ENCODE peak calls at places on chromosomes 1 and 21, in five cellular contexts. G, P, N, C and V are unnamed samples.
A peak's percentile ranks its signal among the peaks of the same experiment; 100 is the strongest.

GRCh38 chr1:212488436-212489283 is 55.9 kb downstream of the NENF start:
- DNase-seq in G (no peak), P (no peak), N (peak; percentile 86), C (peak; percentile 76), V (peak; percentile 86)

GRCh38 chr1:3066826-3067225 is 2.2 kb upstream of the PRDM16 start:
- DNase-seq in G (peak; percentile 49), P (no peak), N (no peak), C (no peak), V (no peak)

GRCh38 chr1:77459881-77460280 is 178.1 kb downstream of the AK5 start:
- DNase-seq in G (no peak), P (no peak), N (no peak), C (no peak), V (no peak)

GRCh38 chr1:101996830-101997485 is at the start of gene OLFM3:
- DNase-seq in G (peak; percentile 81), P (peak; percentile 84), N (no peak), C (no peak), V (peak; percentile 39)

GRCh38 chr1:101293461-101294045 is 56.7 kb downstream of the S1PR1 start:
- DNase-seq in G (no peak), P (no peak), N (no peak), C (peak; percentile 64), V (peak; percentile 22)

GRCh38 chr21:42411891-42412635 is 8.4 kb downstream of the UBASH3A start:
- DNase-seq in G (no peak), P (no peak), N (no peak), C (no peak), V (no peak)

GRCh38 chr1:24284156-24284471 is 35.0 kb upstream of the GRHL3 start:
- DNase-seq in G (no peak), P (no peak), N (no peak), C (no peak), V (no peak)

GRCh38 chr1:81549588-81550127 is 251.1 kb upstream of the ADGRL2 start:
- DNase-seq in G (no peak), P (peak; percentile 79), N (no peak), C (peak; percentile 74), V (peak; percentile 59)

GRCh38 chr1:75188892-75189291 is 54.7 kb downstream of the LHX8 start:
- DNase-seq in G (no peak), P (no peak), N (no peak), C (no peak), V (peak; percentile 76)

GRCh38 chr1:218967836-218968235 is 205.8 kb upstream of the LYPLAL1 start:
- DNase-seq in G (no peak), P (no peak), N (no peak), C (peak; percentile 53), V (no peak)

GRCh38 chr1:226403522-226404034 is 4.3 kb downstream of the PARP1 start:
- DNase-seq in G (no peak), P (peak; percentile 43), N (no peak), C (peak; percentile 38), V (peak; percentile 35)

GRCh38 chr1:218397752-218398339 is 52.7 kb downstream of the TGFB2 start:
- DNase-seq in G (no peak), P (no peak), N (no peak), C (peak; percentile 83), V (no peak)

GRCh38 chr21:28936036-28936435 is 56.6 kb downstream of the LTN1 start:
- DNase-seq in G (no peak), P (no peak), N (no peak), C (no peak), V (no peak)

GRCh38 chr1:160752926-160753325 is 13.9 kb downstream of the SLAMF7 start:
- DNase-seq in G (no peak), P (no peak), N (no peak), C (no peak), V (no peak)

GRCh38 chr1:160755864-160756616 is 17.0 kb downstream of the SLAMF7 start:
- DNase-seq in G (no peak), P (no peak), N (no peak), C (no peak), V (no peak)

GRCh38 chr1:160756617-160757206 is 17.7 kb downstream of the SLAMF7 start:
- DNase-seq in G (no peak), P (no peak), N (no peak), C (no peak), V (no peak)

GRCh38 chr1:160750608-160751007 is 11.6 kb downstream of the SLAMF7 start:
- DNase-seq in G (no peak), P (no peak), N (no peak), C (no peak), V (no peak)

GRCh38 chr1:160753629-160754028 is 14.6 kb downstream of the SLAMF7 start:
- DNase-seq in G (no peak), P (no peak), N (no peak), C (no peak), V (no peak)
- H3K27me3 ChIP-seq in G (no peaks in the 10 kb centered on the region), P (no peaks in the 10 kb centered on the region), N (no peaks in the 10 kb centered on the region), C (peaks cover 33% of the 10 kb centered on the region), V (peaks cover 4% of the 10 kb centered on the region)

DNA sequence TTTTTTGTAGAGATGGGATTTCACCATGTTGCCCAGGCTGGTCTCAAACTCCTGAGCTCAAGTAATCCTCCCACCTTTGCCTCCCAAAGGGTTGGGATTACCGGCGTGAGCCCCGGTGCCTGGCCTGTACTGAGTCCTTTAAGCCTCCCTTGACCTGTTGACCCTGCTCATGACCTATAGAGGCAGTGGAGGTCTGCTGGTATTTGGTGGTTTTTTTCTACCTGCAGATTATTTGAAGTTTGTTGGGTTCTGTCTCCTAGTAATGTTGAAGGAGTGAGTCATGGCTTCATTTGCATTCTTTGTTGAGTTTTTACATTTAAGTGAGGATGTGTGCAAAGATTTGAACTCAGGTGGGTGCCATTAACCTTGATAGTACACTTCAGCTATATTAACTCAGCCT is 14.7 kb upstream of the NPPB start:
- DNase-seq in G (no peak), P (no peak), N (no peak), C (peak; percentile 3), V (no peak)
- H3K27me3 ChIP-seq in G (no peaks in the 10 kb centered on the region), P (no peaks in the 10 kb centered on the region), N (no peaks in the 10 kb centered on the region), C (peaks cover 6% of the 10 kb centered on the region), V (peaks cover 60% of the 10 kb centered on the region)

GRCh38 chr1:118985611-118986290 is 2.4 kb downstream of the TBX15 start:
- DNase-seq in G (no peak), P (peak; percentile 43), N (no peak), C (no peak), V (no peak)

GRCh38 chr1:118984990-118985608 is 3.0 kb downstream of the TBX15 start:
- DNase-seq in G (no peak), P (peak; percentile 40), N (no peak), C (no peak), V (no peak)

GRCh38 chr1:118982816-118983557 is 5.2 kb downstream of the TBX15 start:
- DNase-seq in G (peak; percentile 64), P (peak; percentile 54), N (no peak), C (no peak), V (no peak)

GRCh38 chr1:118983558-118984021 is 4.6 kb downstream of the TBX15 start:
- DNase-seq in G (peak; percentile 67), P (peak; percentile 57), N (no peak), C (no peak), V (no peak)

GRCh38 chr1:118984086-118984989 is 3.8 kb downstream of the TBX15 start:
- DNase-seq in G (peak; percentile 80), P (peak; percentile 92), N (no peak), C (no peak), V (no peak)
- H3K27me3 ChIP-seq in G (peaks cover 96% of the 10 kb centered on the region), P (peaks cover 100% of the 10 kb centered on the region), N (peaks cover 23% of the 10 kb centered on the region), C (no peaks in the 10 kb centered on the region), V (no peaks in the 10 kb centered on the region)

GRCh38 chr1:111989531-111990025 is at the start of gene KCND3:
- DNase-seq in G (peak; percentile 54), P (peak; percentile 42), N (no peak), C (no peak), V (peak; percentile 63)

GRCh38 chr1:111988743-111989453 is 570 bp downstream of the KCND3 start:
- DNase-seq in G (peak; percentile 69), P (peak; percentile 66), N (no peak), C (no peak), V (peak; percentile 4)

GRCh38 chr1:111990026-111990877 is 784 bp upstream of the KCND3 start:
- DNase-seq in G (peak; percentile 62), P (peak; percentile 49), N (peak; percentile 32), C (no peak), V (no peak)

GRCh38 chr1:111987502-111987901 is 2.0 kb downstream of the KCND3 start:
- DNase-seq in G (no peak), P (no peak), N (no peak), C (no peak), V (no peak)

DNA sequence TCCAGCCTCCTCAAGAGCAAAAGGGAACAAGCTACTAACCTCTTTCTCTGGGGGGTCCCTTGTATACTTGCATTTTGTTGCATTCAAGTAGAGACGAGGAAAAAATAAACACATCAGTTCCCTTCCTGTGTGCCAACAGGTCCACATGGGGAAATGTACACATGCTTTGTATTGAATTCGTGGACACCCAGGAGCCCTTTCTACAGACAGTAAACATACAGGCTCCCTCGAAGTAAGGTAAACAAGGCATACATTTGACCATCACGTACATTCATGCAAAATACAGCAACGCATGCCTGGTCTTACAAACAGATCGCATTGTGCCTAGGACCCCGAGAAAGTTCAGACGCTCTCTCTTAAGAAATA is 1.1 kb downstream of the KCND3 start:
- DNase-seq in G (no peak), P (no peak), N (no peak), C (no peak), V (no peak)
- H3K27me3 ChIP-seq in G (peaks cover 51% of the 10 kb centered on the region), P (peaks cover 58% of the 10 kb centered on the region), N (no peaks in the 10 kb centered on the region), C (peaks cover 73% of the 10 kb centered on the region), V (peaks cover 45% of the 10 kb centered on the region)

DNA sequence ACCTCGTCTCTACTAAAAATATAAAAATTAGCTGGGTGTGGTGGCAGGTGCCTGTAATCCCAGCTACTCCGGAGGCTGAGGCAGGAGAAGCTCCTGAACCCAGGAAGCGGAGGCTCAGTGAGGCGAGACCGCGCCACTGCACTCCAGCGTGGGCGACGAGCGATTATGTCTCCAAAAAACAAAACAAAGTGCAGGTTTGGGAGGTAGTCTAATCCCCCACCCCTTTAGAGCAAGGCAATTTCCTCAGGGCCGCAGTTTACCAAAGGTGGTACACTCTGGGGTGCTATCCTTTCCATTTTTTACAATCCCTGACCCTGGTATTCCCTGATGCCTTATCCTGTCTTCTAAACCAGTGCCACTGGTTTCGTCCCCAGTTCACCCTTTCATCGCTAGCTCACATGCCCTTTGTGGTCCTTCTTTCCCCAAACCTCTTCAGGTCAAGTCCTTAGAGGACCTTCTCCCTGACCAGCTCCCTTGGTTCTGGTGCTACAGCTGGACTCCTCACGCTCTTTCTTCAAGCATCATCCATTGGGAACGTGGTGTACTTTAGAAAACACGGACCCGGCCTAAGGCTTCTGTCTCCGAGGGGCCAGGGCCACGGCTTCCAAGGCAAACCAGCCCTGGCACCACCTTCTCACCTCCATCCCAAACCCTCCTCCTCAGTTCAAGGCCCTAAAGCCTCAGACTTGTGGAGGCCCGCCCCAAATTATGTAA is 873 bp downstream of the IFT25 start:
- DNase-seq in G (no peak), P (peak; percentile 39), N (peak; percentile 17), C (no peak), V (peak; percentile 43)
- H3K27me3 ChIP-seq in G (no peaks in the 10 kb centered on the region), P (no peaks in the 10 kb centered on the region), N (no peaks in the 10 kb centered on the region), C (no peaks in the 10 kb centered on the region), V (no peaks in the 10 kb centered on the region)